ENCODE peak calls at places on chromosomes 5 and 9, in eight cellular contexts. One of them, this sample, is unnamed.

GRCh38 chr9:99307846-99308245 is 85.8 kb downstream of the SEC61B start:
- DNase-seq in heart right ventricle: no peak
- DNase-seq in mesendoderm: peak
- DNase-seq in IMR-90: no peak
- DNase-seq in lower leg skin: no peak
- DNase-seq in fibroblast of pulmonary artery: no peak
- DNase-seq in right cardiac atrium: no peak
- DNase-seq in AG10803: no peak
- DNase-seq in this sample: no peak

GRCh38 chr5:110055301-110055700 is 365.6 kb downstream of the MAN2A1 start:
- DNase-seq in heart right ventricle: no peak
- DNase-seq in mesendoderm: no peak
- DNase-seq in IMR-90: no peak
- DNase-seq in lower leg skin: no peak
- DNase-seq in fibroblast of pulmonary artery: no peak
- DNase-seq in right cardiac atrium: no peak
- DNase-seq in AG10803: peak
- DNase-seq in this sample: no peak

GRCh38 chr9:84266087-84266561 is 74.4 kb downstream of the SLC28A3 start:
- DNase-seq in heart right ventricle: no peak
- DNase-seq in mesendoderm: peak
- DNase-seq in IMR-90: no peak
- DNase-seq in lower leg skin: no peak
- DNase-seq in fibroblast of pulmonary artery: no peak
- DNase-seq in right cardiac atrium: no peak
- DNase-seq in AG10803: no peak
- DNase-seq in this sample: no peak

GRCh38 chr9:81915801-81916505 is 12.3 kb upstream of the SPATA31D4 start:
- DNase-seq in heart right ventricle: no peak
- DNase-seq in mesendoderm: no peak
- DNase-seq in IMR-90: no peak
- DNase-seq in lower leg skin: no peak
- DNase-seq in fibroblast of pulmonary artery: peak
- DNase-seq in right cardiac atrium: no peak
- DNase-seq in AG10803: peak
- DNase-seq in this sample: no peak

GRCh38 chr9:68669189-68669588 is 35.9 kb upstream of the PIP5K1B start:
- DNase-seq in heart right ventricle: no peak
- DNase-seq in mesendoderm: no peak
- DNase-seq in IMR-90: no peak
- DNase-seq in lower leg skin: no peak
- DNase-seq in fibroblast of pulmonary artery: no peak
- DNase-seq in right cardiac atrium: no peak
- DNase-seq in AG10803: no peak
- DNase-seq in this sample: no peak

GRCh38 chr9:76717611-76718010 is 46.6 kb upstream of the PCA3 start:
- DNase-seq in heart right ventricle: no peak
- DNase-seq in mesendoderm: no peak
- DNase-seq in IMR-90: peak
- DNase-seq in lower leg skin: no peak
- DNase-seq in fibroblast of pulmonary artery: peak
- DNase-seq in right cardiac atrium: no peak
- DNase-seq in AG10803: peak
- DNase-seq in this sample: no peak

GRCh38 chr5:150304481-150305081 is 1.9 kb upstream of the ARSI start:
- DNase-seq in heart right ventricle: no peak
- DNase-seq in mesendoderm: peak
- DNase-seq in IMR-90: no peak
- DNase-seq in lower leg skin: no peak
- DNase-seq in fibroblast of pulmonary artery: no peak
- DNase-seq in right cardiac atrium: no peak
- DNase-seq in AG10803: no peak
- DNase-seq in this sample: no peak

GRCh38 chr5:41048986-41049385 is 22.2 kb downstream of the MROH2B start:
- DNase-seq in heart right ventricle: no peak
- DNase-seq in mesendoderm: no peak
- DNase-seq in IMR-90: no peak
- DNase-seq in lower leg skin: no peak
- DNase-seq in fibroblast of pulmonary artery: no peak
- DNase-seq in right cardiac atrium: no peak
- DNase-seq in AG10803: no peak
- DNase-seq in this sample: no peak

GRCh38 chr5:177444106-177445051 is 2.2 kb upstream of the PRR7 start:
- DNase-seq in heart right ventricle: no peak
- DNase-seq in mesendoderm: no peak
- DNase-seq in IMR-90: no peak
- DNase-seq in lower leg skin: no peak
- DNase-seq in fibroblast of pulmonary artery: no peak
- DNase-seq in right cardiac atrium: no peak
- DNase-seq in AG10803: no peak
- DNase-seq in this sample: no peak

GRCh38 chr5:79868271-79868670 is 122.8 kb downstream of the MTX3 start:
- DNase-seq in heart right ventricle: no peak
- DNase-seq in mesendoderm: no peak
- DNase-seq in IMR-90: no peak
- DNase-seq in lower leg skin: no peak
- DNase-seq in fibroblast of pulmonary artery: no peak
- DNase-seq in right cardiac atrium: no peak
- DNase-seq in AG10803: no peak
- DNase-seq in this sample: no peak

GRCh38 chr5:154686490-154686889 is 68.7 kb upstream of the LARP1 start:
- DNase-seq in heart right ventricle: no peak
- DNase-seq in mesendoderm: peak
- DNase-seq in IMR-90: no peak
- DNase-seq in lower leg skin: no peak
- DNase-seq in fibroblast of pulmonary artery: no peak
- DNase-seq in right cardiac atrium: no peak
- DNase-seq in AG10803: no peak
- DNase-seq in this sample: no peak

GRCh38 chr9:134065720-134066419 is 2.0 kb downstream of the BRD3 start:
- DNase-seq in heart right ventricle: no peak
- DNase-seq in mesendoderm: peak
- DNase-seq in IMR-90: peak
- DNase-seq in lower leg skin: peak
- DNase-seq in fibroblast of pulmonary artery: peak
- DNase-seq in right cardiac atrium: no peak
- DNase-seq in AG10803: peak
- DNase-seq in this sample: peak

GRCh38 chr9:22124263-22125011 is 115.3 kb upstream of the CDKN2B start:
- DNase-seq in heart right ventricle: no peak
- DNase-seq in mesendoderm: no peak
- DNase-seq in IMR-90: peak
- DNase-seq in lower leg skin: no peak
- DNase-seq in fibroblast of pulmonary artery: no peak
- DNase-seq in right cardiac atrium: no peak
- DNase-seq in AG10803: no peak
- DNase-seq in this sample: no peak

GRCh38 chr5:82365744-82366228 is 87.6 kb upstream of the RPS23 start:
- DNase-seq in heart right ventricle: no peak
- DNase-seq in mesendoderm: no peak
- DNase-seq in IMR-90: peak
- DNase-seq in lower leg skin: no peak
- DNase-seq in fibroblast of pulmonary artery: peak
- DNase-seq in right cardiac atrium: no peak
- DNase-seq in AG10803: peak
- DNase-seq in this sample: no peak

GRCh38 chr5:150637245-150638052 is 3.0 kb upstream of the SYNPO start:
- DNase-seq in heart right ventricle: no peak
- DNase-seq in mesendoderm: peak
- DNase-seq in IMR-90: peak
- DNase-seq in lower leg skin: no peak
- DNase-seq in fibroblast of pulmonary artery: peak
- DNase-seq in right cardiac atrium: no peak
- DNase-seq in AG10803: peak
- DNase-seq in this sample: no peak

GRCh38 chr5:132073231-132074013 is at the start of gene CSF2:
- DNase-seq in heart right ventricle: no peak
- DNase-seq in mesendoderm: no peak
- DNase-seq in IMR-90: peak
- DNase-seq in lower leg skin: no peak
- DNase-seq in fibroblast of pulmonary artery: peak
- DNase-seq in right cardiac atrium: no peak
- DNase-seq in AG10803: no peak
- DNase-seq in this sample: no peak

DNA sequence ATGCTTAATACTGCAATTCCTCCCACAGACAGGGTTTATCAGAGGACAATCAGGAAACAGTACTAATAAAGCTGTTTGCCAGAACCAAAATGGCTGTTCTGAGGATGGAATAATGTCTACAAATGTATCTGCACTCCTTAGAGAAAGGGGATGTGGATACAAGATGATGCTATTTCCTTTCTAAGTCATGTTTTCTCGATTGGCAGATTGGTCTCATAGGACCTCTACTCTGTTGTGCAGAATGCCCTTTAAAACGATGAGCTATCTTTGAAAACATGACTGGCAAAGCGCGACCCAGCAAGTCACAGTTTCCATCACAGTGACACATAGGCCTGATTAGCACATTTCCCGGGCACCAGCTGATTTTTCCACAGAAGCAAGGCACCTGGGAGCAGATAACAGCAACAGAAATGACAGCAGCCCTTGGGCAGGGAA is 54.0 kb downstream of the AOPEP start:
- DNase-seq in heart right ventricle: peak
- DNase-seq in mesendoderm: no peak
- DNase-seq in IMR-90: no peak
- DNase-seq in lower leg skin: no peak
- DNase-seq in fibroblast of pulmonary artery: no peak
- DNase-seq in right cardiac atrium: peak
- DNase-seq in AG10803: no peak
- DNase-seq in this sample: no peak
- H3K4me3 ChIP-seq in heart right ventricle: no peak
- H3K4me3 ChIP-seq in mesendoderm: no peak
- H3K4me3 ChIP-seq in IMR-90: no peak
- H3K4me3 ChIP-seq in lower leg skin: no peak
- H3K4me3 ChIP-seq in fibroblast of pulmonary artery: no peak
- H3K4me3 ChIP-seq in right cardiac atrium: no peak
- H3K4me3 ChIP-seq in AG10803: no peak
- H3K4me3 ChIP-seq in this sample: no peak

GRCh38 chr9:97851450-97851883 is 1.6 kb upstream of the FOXE1 start:
- DNase-seq in heart right ventricle: no peak
- DNase-seq in mesendoderm: no peak
- DNase-seq in IMR-90: no peak
- DNase-seq in lower leg skin: no peak
- DNase-seq in fibroblast of pulmonary artery: no peak
- DNase-seq in right cardiac atrium: no peak
- DNase-seq in AG10803: no peak
- DNase-seq in this sample: no peak

GRCh38 chr9:97852399-97853055 is 499 bp upstream of the FOXE1 start:
- DNase-seq in heart right ventricle: no peak
- DNase-seq in mesendoderm: no peak
- DNase-seq in IMR-90: no peak
- DNase-seq in lower leg skin: no peak
- DNase-seq in fibroblast of pulmonary artery: no peak
- DNase-seq in right cardiac atrium: no peak
- DNase-seq in AG10803: no peak
- DNase-seq in this sample: no peak

GRCh38 chr9:97850746-97851449 is 2.1 kb upstream of the FOXE1 start:
- DNase-seq in heart right ventricle: no peak
- DNase-seq in mesendoderm: no peak
- DNase-seq in IMR-90: no peak
- DNase-seq in lower leg skin: no peak
- DNase-seq in fibroblast of pulmonary artery: no peak
- DNase-seq in right cardiac atrium: no peak
- DNase-seq in AG10803: no peak
- DNase-seq in this sample: no peak

GRCh38 chr9:97853056-97853843 is at the start of gene FOXE1:
- DNase-seq in heart right ventricle: no peak
- DNase-seq in mesendoderm: no peak
- DNase-seq in IMR-90: no peak
- DNase-seq in lower leg skin: no peak
- DNase-seq in fibroblast of pulmonary artery: no peak
- DNase-seq in right cardiac atrium: no peak
- DNase-seq in AG10803: no peak
- DNase-seq in this sample: no peak

GRCh38 chr9:97852001-97852398 is 1.0 kb upstream of the FOXE1 start:
- DNase-seq in heart right ventricle: no peak
- DNase-seq in mesendoderm: no peak
- DNase-seq in IMR-90: no peak
- DNase-seq in lower leg skin: no peak
- DNase-seq in fibroblast of pulmonary artery: no peak
- DNase-seq in right cardiac atrium: no peak
- DNase-seq in AG10803: no peak
- DNase-seq in this sample: no peak
- H3K4me3 ChIP-seq in heart right ventricle: no peak
- H3K4me3 ChIP-seq in mesendoderm: no peak
- H3K4me3 ChIP-seq in IMR-90: no peak
- H3K4me3 ChIP-seq in lower leg skin: no peak
- H3K4me3 ChIP-seq in fibroblast of pulmonary artery: no peak
- H3K4me3 ChIP-seq in right cardiac atrium: no peak
- H3K4me3 ChIP-seq in AG10803: no peak
- H3K4me3 ChIP-seq in this sample: no peak

DNA sequence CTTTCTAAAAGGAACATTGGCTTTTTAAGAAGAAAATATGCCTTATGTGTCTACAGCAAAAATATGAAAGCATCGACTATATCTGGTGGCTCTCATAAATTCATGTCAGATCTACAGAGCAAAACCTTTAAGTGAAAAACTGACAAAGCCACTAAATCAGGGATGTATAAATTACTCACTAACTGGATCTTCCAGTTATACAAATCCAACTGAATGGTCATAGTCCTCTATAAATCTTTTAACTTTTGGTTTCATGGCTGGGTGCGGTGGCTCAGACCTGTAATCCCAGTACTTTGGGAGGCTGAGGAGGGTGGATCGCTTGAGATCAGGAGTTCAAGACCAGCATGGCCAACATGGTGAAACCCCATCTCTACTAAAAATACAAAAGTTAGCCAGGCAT is 29.2 kb upstream of the GZMA start:
- DNase-seq in heart right ventricle: no peak
- DNase-seq in mesendoderm: no peak
- DNase-seq in IMR-90: no peak
- DNase-seq in lower leg skin: no peak
- DNase-seq in fibroblast of pulmonary artery: no peak
- DNase-seq in right cardiac atrium: no peak
- DNase-seq in AG10803: no peak
- DNase-seq in this sample: no peak
- H3K4me3 ChIP-seq in heart right ventricle: no peak
- H3K4me3 ChIP-seq in mesendoderm: no peak
- H3K4me3 ChIP-seq in IMR-90: no peak
- H3K4me3 ChIP-seq in lower leg skin: no peak
- H3K4me3 ChIP-seq in fibroblast of pulmonary artery: no peak
- H3K4me3 ChIP-seq in right cardiac atrium: no peak
- H3K4me3 ChIP-seq in AG10803: no peak
- H3K4me3 ChIP-seq in this sample: no peak

DNA sequence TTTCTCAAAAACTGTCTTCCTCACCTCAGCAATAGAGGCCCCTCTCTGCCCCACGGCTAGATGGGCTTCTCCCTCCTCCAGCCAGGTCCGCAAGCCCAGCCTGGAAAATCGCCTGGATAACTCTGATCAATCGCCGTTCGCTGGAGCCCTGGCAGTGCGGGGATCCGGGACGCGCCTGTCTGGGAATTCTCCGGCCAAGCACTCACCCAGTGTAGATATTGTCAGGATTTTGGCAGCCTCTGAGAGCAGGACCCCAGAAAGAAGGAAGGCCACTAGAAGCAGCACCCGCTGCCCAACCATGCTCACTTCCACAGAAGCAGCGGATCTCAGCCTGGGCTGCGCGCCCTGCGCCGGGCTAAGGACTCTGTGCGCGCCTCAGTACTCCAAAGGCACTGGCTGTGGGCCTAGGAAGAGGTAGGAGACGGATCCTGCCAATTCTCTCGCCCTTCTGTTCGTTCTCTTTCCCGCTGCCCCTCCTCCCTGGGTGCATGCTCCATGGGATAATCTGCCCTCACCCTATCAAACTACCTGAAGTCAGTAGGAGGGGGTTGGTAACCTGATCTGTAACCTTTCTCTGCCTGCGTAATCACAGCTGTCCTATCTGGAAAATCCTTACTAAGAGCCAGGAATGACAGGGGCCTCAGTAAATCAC is at the start of gene UGT3A1:
- DNase-seq in heart right ventricle: no peak
- DNase-seq in mesendoderm: peak
- DNase-seq in IMR-90: no peak
- DNase-seq in lower leg skin: no peak
- DNase-seq in fibroblast of pulmonary artery: no peak
- DNase-seq in right cardiac atrium: no peak
- DNase-seq in AG10803: no peak
- DNase-seq in this sample: no peak
- H3K4me3 ChIP-seq in heart right ventricle: no peak
- H3K4me3 ChIP-seq in mesendoderm: peak
- H3K4me3 ChIP-seq in IMR-90: no peak
- H3K4me3 ChIP-seq in lower leg skin: no peak
- H3K4me3 ChIP-seq in fibroblast of pulmonary artery: no peak
- H3K4me3 ChIP-seq in right cardiac atrium: no peak
- H3K4me3 ChIP-seq in AG10803: no peak
- H3K4me3 ChIP-seq in this sample: no peak